ENCODE peak calls at places on chromosomes 12 and 14, in seven cellular contexts. U is IMR-90, F is GM12878, L is stomach, H is transverse colon, V is HCT116, Y is vagina. D is an unnamed sample.

GRCh38 chr12:202081-202731 is 11.8 kb downstream of the SLC6A12 start:
- DNase-seq in U (no peak), F (no peak), L (no peak), H (no peak), V (no peak), Y (no peak), D (no peak)

GRCh38 chr12:56326533-56326932 is 7.3 kb downstream of the PAN2 start:
- DNase-seq in U (no peak), F (no peak), L (no peak), H (no peak), V (no peak), Y (no peak), D (no peak)

GRCh38 chr12:77299910-77300772 is 234.8 kb upstream of the E2F7 start:
- DNase-seq in U (peak), F (no peak), L (no peak), H (no peak), V (no peak), Y (no peak), D (no peak)

GRCh38 chr14:101235872-101236221 is 325.4 kb upstream of the DIO3 start:
- DNase-seq in U (no peak), F (no peak), L (no peak), H (no peak), V (no peak), Y (no peak), D (peak)

GRCh38 chr14:31877333-31877798 is 199.7 kb upstream of the ARHGAP5 start:
- DNase-seq in U (peak), F (no peak), L (no peak), H (no peak), V (no peak), Y (no peak), D (no peak)

GRCh38 chr14:75132374-75133086 is 5.7 kb upstream of the NEK9 start:
- DNase-seq in U (peak), F (peak), L (no peak), H (peak), V (peak), Y (no peak), D (peak)

GRCh38 chr12:38889297-38889815 is 16.0 kb downstream of the CPNE8 start:
- DNase-seq in U (no peak), F (no peak), L (no peak), H (no peak), V (no peak), Y (no peak), D (no peak)

GRCh38 chr12:94245984-94246383 is 97.6 kb downstream of the PLXNC1 start:
- DNase-seq in U (no peak), F (no peak), L (no peak), H (no peak), V (no peak), Y (peak), D (no peak)

GRCh38 chr12:45208604-45209487 is 7.0 kb upstream of the ANO6 start:
- DNase-seq in U (peak), F (no peak), L (no peak), H (no peak), V (peak), Y (no peak), D (no peak)

GRCh38 chr14:103195828-103196615 is 72.8 kb downstream of the TNFAIP2 start:
- DNase-seq in U (no peak), F (no peak), L (no peak), H (peak), V (no peak), Y (peak), D (no peak)

GRCh38 chr14:52153939-52154338 is 85.1 kb upstream of the NID2 start:
- DNase-seq in U (no peak), F (no peak), L (no peak), H (no peak), V (no peak), Y (no peak), D (no peak)

GRCh38 chr12:111409403-111410228 is 3.9 kb downstream of the SH2B3 start:
- DNase-seq in U (peak), F (no peak), L (no peak), H (no peak), V (no peak), Y (no peak), D (peak)

GRCh38 chr14:33165144-33165925 is 226.7 kb downstream of the NPAS3 start:
- DNase-seq in U (no peak), F (no peak), L (no peak), H (no peak), V (no peak), Y (no peak), D (no peak)

GRCh38 chr14:96424104-96424989 is 32.4 kb downstream of the AK7 start:
- DNase-seq in U (peak), F (peak), L (peak), H (peak), V (peak), Y (no peak), D (peak)

GRCh38 chr12:105812356-105812755 is 326.4 kb downstream of the NUAK1 start:
- DNase-seq in U (no peak), F (no peak), L (no peak), H (no peak), V (no peak), Y (no peak), D (no peak)

GRCh38 chr14:57961793-57962075 is 95.8 kb upstream of the SLC35F4 start:
- DNase-seq in U (no peak), F (no peak), L (no peak), H (no peak), V (no peak), Y (no peak), D (no peak)

GRCh38 chr12:24803406-24804245 is 145.3 kb downstream of the BCAT1 start:
- DNase-seq in U (no peak), F (no peak), L (no peak), H (no peak), V (no peak), Y (no peak), D (no peak)

GRCh38 chr12:16583991-16584745 is 21.8 kb downstream of the LMO3 start:
- DNase-seq in U (peak), F (no peak), L (no peak), H (no peak), V (no peak), Y (no peak), D (no peak)

GRCh38 chr14:106848330-106849121 is 1322.1 kb downstream of the TMEM121 start:
- DNase-seq in U (no peak), F (no peak), L (no peak), H (peak), V (no peak), Y (peak), D (peak)

GRCh38 chr12:111741235-111741812 is 25.4 kb upstream of the ALDH2 start:
- DNase-seq in U (peak), F (no peak), L (peak), H (peak), V (no peak), Y (no peak), D (peak)

GRCh38 chr12:117836999-117837736 is 131.6 kb downstream of the KSR2 start:
- DNase-seq in U (peak), F (peak), L (peak), H (peak), V (peak), Y (no peak), D (peak)

GRCh38 chr12:54005853-54006699 is 2.7 kb upstream of the HOXC8 start:
- DNase-seq in U (peak), F (no peak), L (peak), H (peak), V (no peak), Y (no peak), D (peak)

GRCh38 chr14:93103392-93104080 is 12.2 kb downstream of the ITPK1 start:
- DNase-seq in U (no peak), F (peak), L (peak), H (peak), V (no peak), Y (no peak), D (no peak)

GRCh38 chr14:24673534-24674203 is 39.7 kb upstream of the GZMB start:
- DNase-seq in U (no peak), F (peak), L (no peak), H (peak), V (no peak), Y (no peak), D (no peak)

GRCh38 chr12:951166-951565 is 1.7 kb upstream of the RAD52 start:
- DNase-seq in U (no peak), F (no peak), L (no peak), H (peak), V (no peak), Y (no peak), D (no peak)

GRCh38 chr12:56979628-56980027 is 22.2 kb upstream of the RDH16 start:
- DNase-seq in U (no peak), F (no peak), L (no peak), H (no peak), V (no peak), Y (no peak), D (no peak)

GRCh38 chr12:116066381-116067230 is 210.9 kb downstream of the MED13L start:
- DNase-seq in U (peak), F (no peak), L (peak), H (peak), V (peak), Y (no peak), D (peak)

GRCh38 chr14:72714094-72714493 is 179.8 kb downstream of the DPF3 start:
- DNase-seq in U (no peak), F (peak), L (no peak), H (peak), V (no peak), Y (no peak), D (no peak)

GRCh38 chr14:105853089-105853906 is 326.9 kb downstream of the TMEM121 start:
- DNase-seq in U (no peak), F (peak), L (no peak), H (peak), V (no peak), Y (peak), D (no peak)

GRCh38 chr14:36028218-36028617 is 148.3 kb downstream of the PTCSC3 start:
- DNase-seq in U (no peak), F (no peak), L (no peak), H (no peak), V (no peak), Y (no peak), D (no peak)

GRCh38 chr14:56885795-56886194 is 75.5 kb upstream of the OTX2 start:
- DNase-seq in U (no peak), F (no peak), L (no peak), H (no peak), V (no peak), Y (no peak), D (no peak)

GRCh38 chr12:39626033-39626814 is 6.6 kb upstream of the ABCD2 start:
- DNase-seq in U (no peak), F (no peak), L (no peak), H (no peak), V (no peak), Y (no peak), D (no peak)

GRCh38 chr14:21233457-21234076 is 35.7 kb downstream of the HNRNPC start:
- DNase-seq in U (no peak), F (no peak), L (no peak), H (no peak), V (no peak), Y (no peak), D (no peak)

GRCh38 chr14:64444984-64445845 is 20.1 kb upstream of the AKAP5 start:
- DNase-seq in U (peak), F (peak), L (no peak), H (peak), V (no peak), Y (peak), D (no peak)

GRCh38 chr12:125280482-125281377 is 215.5 kb downstream of the AACS start:
- DNase-seq in U (no peak), F (no peak), L (no peak), H (no peak), V (no peak), Y (no peak), D (no peak)

GRCh38 chr14:55607386-55607785 is 27.4 kb downstream of the KTN1 start:
- DNase-seq in U (no peak), F (no peak), L (no peak), H (no peak), V (no peak), Y (no peak), D (no peak)

GRCh38 chr14:78202178-78202577 is 32.0 kb downstream of the NRXN3 start:
- DNase-seq in U (no peak), F (no peak), L (no peak), H (no peak), V (no peak), Y (no peak), D (no peak)
- TF ChIP-seq POLR2A in U (no peak), F (no peak), L (no peak), H (no peak), V (no peak), Y (no peak), D (no peak)

DNA sequence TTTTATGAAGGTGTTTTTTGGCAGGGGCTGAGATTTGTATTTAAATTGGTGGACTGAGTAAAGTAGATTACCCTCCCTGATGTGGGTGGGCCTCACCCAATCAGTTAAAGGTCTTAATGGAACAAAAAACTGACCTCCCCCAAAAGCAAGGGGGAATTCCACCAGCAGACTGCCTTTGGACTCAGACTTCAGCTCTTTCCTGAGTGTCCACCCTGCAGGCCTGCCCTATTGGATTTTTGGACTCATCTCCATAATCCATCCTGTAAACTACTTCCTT is 228.4 kb upstream of the CAND1 start:
- DNase-seq in U (no peak), F (no peak), L (no peak), H (no peak), V (no peak), Y (no peak), D (no peak)
- H3K4me3 ChIP-seq in U (no peak), F (no peak), L (no peak), H (no peak), V (no peak), Y (no peak), D (no peak)

DNA sequence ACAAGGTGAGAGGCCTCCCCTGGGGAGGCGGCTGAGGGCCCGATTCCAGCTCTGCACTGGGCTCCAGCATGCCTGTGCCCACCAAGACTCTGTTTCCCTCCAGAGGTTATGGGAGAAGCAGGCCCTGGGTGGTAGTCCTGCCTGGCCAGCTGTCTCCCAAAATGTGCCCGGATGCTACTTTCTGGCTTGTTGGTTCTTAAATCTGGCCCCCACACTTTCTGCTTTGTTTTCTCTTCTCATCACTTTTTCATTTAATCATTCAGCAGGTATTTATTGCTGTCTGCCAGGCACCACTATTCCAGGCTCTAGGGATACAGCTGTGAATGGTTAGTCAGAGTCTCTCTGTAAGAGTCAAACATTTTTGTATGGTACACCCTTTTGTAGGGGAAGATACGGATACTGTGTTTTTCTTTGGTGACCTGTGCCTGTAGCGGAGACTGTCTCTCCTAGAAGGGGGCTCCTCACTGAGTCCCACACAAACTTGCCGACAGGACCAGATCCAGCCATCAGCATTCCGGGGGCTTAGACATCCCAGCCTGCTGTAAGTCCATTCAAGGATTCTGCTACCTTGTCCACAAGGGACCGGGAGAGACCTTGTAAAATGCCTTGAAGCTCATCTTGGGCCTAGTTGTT is 3.8 kb downstream of the DHRS2 start:
- DNase-seq in U (no peak), F (no peak), L (no peak), H (no peak), V (no peak), Y (no peak), D (no peak)
- H3K27ac ChIP-seq in U (no peak), F (no peak), L (peak), H (no peak), V (no peak), Y (peak), D (no peak)

GRCh38 chr12:47757840-47758583 is 668 bp downstream of the RAPGEF3 start:
- DNase-seq in U (no peak), F (no peak), L (peak), H (peak), V (no peak), Y (no peak), D (no peak)

GRCh38 chr12:47758584-47758833 is 171 bp downstream of the RAPGEF3 start:
- DNase-seq in U (no peak), F (no peak), L (no peak), H (no peak), V (no peak), Y (no peak), D (no peak)

GRCh38 chr12:47757360-47757839 is 1.3 kb downstream of the RAPGEF3 start:
- DNase-seq in U (no peak), F (no peak), L (no peak), H (no peak), V (no peak), Y (no peak), D (no peak)

GRCh38 chr12:47755655-47756562 is 2.8 kb downstream of the RAPGEF3 start:
- DNase-seq in U (no peak), F (peak), L (peak), H (peak), V (no peak), Y (no peak), D (peak)

GRCh38 chr12:47758834-47759690 is at the start of gene RAPGEF3:
- DNase-seq in U (peak), F (no peak), L (peak), H (peak), V (no peak), Y (no peak), D (peak)
- TF ChIP-seq POLR2A in U (peak), F (peak), L (no peak), H (peak), V (no peak), Y (no peak), D (peak)

GRCh38 chr12:50925920-50926319 is 26.4 kb upstream of the HIGD1C start:
- DNase-seq in U (no peak), F (no peak), L (no peak), H (no peak), V (no peak), Y (no peak), D (peak)

GRCh38 chr12:50926415-50926814 is 25.9 kb upstream of the HIGD1C start:
- DNase-seq in U (no peak), F (no peak), L (no peak), H (no peak), V (no peak), Y (peak), D (no peak)

GRCh38 chr12:50927356-50927755 is 25.0 kb upstream of the HIGD1C start:
- DNase-seq in U (no peak), F (no peak), L (no peak), H (no peak), V (no peak), Y (no peak), D (peak)

GRCh38 chr12:50928392-50928791 is 24.0 kb upstream of the HIGD1C start:
- DNase-seq in U (no peak), F (no peak), L (no peak), H (no peak), V (no peak), Y (peak), D (no peak)

DNA sequence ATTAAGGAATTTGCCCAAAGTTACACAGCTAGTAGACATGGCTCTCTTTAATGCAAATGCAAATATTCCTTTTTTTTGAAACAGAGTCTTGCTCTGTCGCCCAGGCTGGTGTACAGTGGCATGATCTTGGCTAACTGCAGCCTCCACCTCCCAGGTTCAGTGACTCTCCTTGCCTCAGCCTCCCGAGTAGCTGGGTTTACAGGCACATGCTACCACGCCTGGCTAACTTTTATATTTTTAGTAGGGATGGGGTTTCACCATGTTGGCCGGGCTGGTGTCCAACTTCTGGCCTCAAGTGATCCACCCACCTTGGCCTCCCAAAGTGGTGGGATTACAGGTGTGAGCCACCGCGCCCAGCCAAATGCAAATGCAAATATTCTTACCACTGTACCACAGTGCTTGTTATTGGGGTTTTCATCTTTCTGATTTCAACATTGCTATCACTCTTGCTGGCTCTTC is 24.5 kb upstream of the HIGD1C start:
- DNase-seq in U (no peak), F (no peak), L (no peak), H (no peak), V (no peak), Y (peak), D (no peak)
- H3K4me3 ChIP-seq in U (no peak), F (peak), L (peak), H (peak), V (no peak), Y (peak), D (no peak)

GRCh38 chr12:103809154-103809553 is 31.9 kb downstream of the NT5DC3 start:
- DNase-seq in U (no peak), F (no peak), L (no peak), H (no peak), V (no peak), Y (no peak), D (no peak)
- H3K27ac ChIP-seq in U (no peak), F (no peak), L (no peak), H (no peak), V (no peak), Y (no peak), D (no peak)

GRCh38 chr14:77618381-77618780 is 1.9 kb upstream of the SPTLC2 start:
- DNase-seq in U (no peak), F (no peak), L (no peak), H (no peak), V (no peak), Y (peak), D (no peak)

GRCh38 chr14:77613207-77613606 is 3.2 kb downstream of the SPTLC2 start:
- DNase-seq in U (no peak), F (no peak), L (no peak), H (no peak), V (no peak), Y (no peak), D (no peak)

GRCh38 chr14:77615231-77616132 is 955 bp downstream of the SPTLC2 start:
- DNase-seq in U (peak), F (no peak), L (no peak), H (peak), V (no peak), Y (peak), D (peak)

GRCh38 chr14:77616133-77616453 is 344 bp downstream of the SPTLC2 start:
- DNase-seq in U (no peak), F (no peak), L (no peak), H (no peak), V (no peak), Y (no peak), D (no peak)

DNA sequence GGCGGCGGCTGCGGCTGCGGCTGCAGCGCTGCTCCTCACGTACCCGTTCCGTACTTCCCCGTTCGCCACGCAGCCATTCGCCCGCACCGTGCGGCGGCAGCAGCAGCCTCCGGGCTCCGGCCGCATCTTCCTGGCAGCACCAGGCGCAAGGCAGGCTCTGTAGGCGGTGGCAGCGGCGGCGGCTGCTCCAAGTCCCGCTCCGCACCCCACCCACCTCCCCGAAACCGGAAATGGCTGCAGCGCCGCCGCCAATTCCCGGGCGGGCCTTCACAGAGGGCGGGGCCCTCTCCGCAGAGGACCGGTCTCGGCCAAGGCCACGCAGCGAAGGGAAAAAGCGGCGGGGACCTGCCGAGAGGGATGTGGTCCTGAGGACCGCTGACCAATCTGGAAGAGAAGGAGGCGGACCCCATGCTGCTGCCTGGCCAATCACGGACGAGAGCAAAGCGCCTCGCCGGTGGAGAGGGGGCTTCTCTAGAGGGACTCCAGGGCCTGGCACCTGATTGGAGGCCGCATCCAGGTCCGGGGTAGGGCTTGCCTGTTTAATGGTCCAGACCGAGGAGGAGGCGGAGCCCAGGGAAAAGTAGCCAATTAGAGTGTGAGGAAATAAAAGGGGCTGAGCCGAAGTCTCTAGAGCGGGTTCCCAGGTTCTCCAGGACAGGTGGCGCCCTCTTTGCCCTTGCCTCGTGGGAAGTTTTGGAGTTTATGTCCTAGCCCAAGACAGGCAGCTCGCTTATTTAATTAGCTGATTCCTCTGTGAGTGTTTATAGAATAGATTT is at the start of gene SPTLC2:
- DNase-seq in U (peak), F (peak), L (peak), H (peak), V (peak), Y (peak), D (peak)
- TF ChIP-seq POLR2A in U (peak), F (peak), L (no peak), H (peak), V (peak), Y (no peak), D (peak)

D was measured in body of pancreas.